ENCODE peak calls at places on chromosome 1, in nine cellular contexts. One of them, this sample, is unnamed.

GRCh38 chr1:151984313-151984956 is 9.2 kb downstream of the S100A10 start:
- DNase-seq in caudate nucleus: no peak
- DNase-seq in activated CD4-positive, CD25-positive, alpha-beta regulatory T cell treated with anti-CD3 and anti-CD28 coated beads, Interleukin-2, amount 50 U/mL, for 16 hours: no peak
- DNase-seq in NCI-H1092: no peak
- DNase-seq in tibial nerve: no peak
- DNase-seq in activated naive CD4-positive, alpha-beta T cell: no peak
- DNase-seq in T follicular helper cell: no peak
- DNase-seq in K562: no peak
- DNase-seq in foreskin keratinocyte: no peak
- DNase-seq in this sample: no peak

GRCh38 chr1:17128361-17128760 is 9.1 kb upstream of the PADI2 start:
- DNase-seq in caudate nucleus: no peak
- DNase-seq in activated CD4-positive, CD25-positive, alpha-beta regulatory T cell treated with anti-CD3 and anti-CD28 coated beads, Interleukin-2, amount 50 U/mL, for 16 hours: no peak
- DNase-seq in NCI-H1092: no peak
- DNase-seq in tibial nerve: no peak
- DNase-seq in activated naive CD4-positive, alpha-beta T cell: no peak
- DNase-seq in T follicular helper cell: no peak
- DNase-seq in K562: no peak
- DNase-seq in foreskin keratinocyte: peak; percentile 88
- DNase-seq in this sample: peak; percentile 81

GRCh38 chr1:233704125-233704881 is 90.4 kb downstream of the KCNK1 start:
- DNase-seq in caudate nucleus: no peak
- DNase-seq in activated CD4-positive, CD25-positive, alpha-beta regulatory T cell treated with anti-CD3 and anti-CD28 coated beads, Interleukin-2, amount 50 U/mL, for 16 hours: no peak
- DNase-seq in NCI-H1092: no peak
- DNase-seq in tibial nerve: no peak
- DNase-seq in activated naive CD4-positive, alpha-beta T cell: no peak
- DNase-seq in T follicular helper cell: no peak
- DNase-seq in K562: no peak
- DNase-seq in foreskin keratinocyte: no peak
- DNase-seq in this sample: no peak

GRCh38 chr1:178495741-178496409 is 889 bp downstream of the CLEC20A start:
- DNase-seq in caudate nucleus: no peak
- DNase-seq in activated CD4-positive, CD25-positive, alpha-beta regulatory T cell treated with anti-CD3 and anti-CD28 coated beads, Interleukin-2, amount 50 U/mL, for 16 hours: no peak
- DNase-seq in NCI-H1092: no peak
- DNase-seq in tibial nerve: no peak
- DNase-seq in activated naive CD4-positive, alpha-beta T cell: no peak
- DNase-seq in T follicular helper cell: no peak
- DNase-seq in K562: no peak
- DNase-seq in foreskin keratinocyte: no peak
- DNase-seq in this sample: no peak

GRCh38 chr1:29436386-29436785 is 200.1 kb downstream of the PTPRU start:
- DNase-seq in caudate nucleus: no peak
- DNase-seq in activated CD4-positive, CD25-positive, alpha-beta regulatory T cell treated with anti-CD3 and anti-CD28 coated beads, Interleukin-2, amount 50 U/mL, for 16 hours: no peak
- DNase-seq in NCI-H1092: no peak
- DNase-seq in tibial nerve: no peak
- DNase-seq in activated naive CD4-positive, alpha-beta T cell: no peak
- DNase-seq in T follicular helper cell: no peak
- DNase-seq in K562: no peak
- DNase-seq in foreskin keratinocyte: no peak
- DNase-seq in this sample: no peak

GRCh38 chr1:230352537-230352936 is 73.6 kb downstream of the PGBD5 start:
- DNase-seq in caudate nucleus: no peak
- DNase-seq in activated CD4-positive, CD25-positive, alpha-beta regulatory T cell treated with anti-CD3 and anti-CD28 coated beads, Interleukin-2, amount 50 U/mL, for 16 hours: no peak
- DNase-seq in NCI-H1092: no peak
- DNase-seq in tibial nerve: no peak
- DNase-seq in activated naive CD4-positive, alpha-beta T cell: no peak
- DNase-seq in T follicular helper cell: no peak
- DNase-seq in K562: no peak
- DNase-seq in foreskin keratinocyte: no peak
- DNase-seq in this sample: no peak

GRCh38 chr1:39159224-39160036 is 45.1 kb upstream of the MACF1 start:
- DNase-seq in caudate nucleus: no peak
- DNase-seq in activated CD4-positive, CD25-positive, alpha-beta regulatory T cell treated with anti-CD3 and anti-CD28 coated beads, Interleukin-2, amount 50 U/mL, for 16 hours: no peak
- DNase-seq in NCI-H1092: no peak
- DNase-seq in tibial nerve: no peak
- DNase-seq in activated naive CD4-positive, alpha-beta T cell: no peak
- DNase-seq in T follicular helper cell: no peak
- DNase-seq in K562: no peak
- DNase-seq in foreskin keratinocyte: peak; percentile 64
- DNase-seq in this sample: no peak

GRCh38 chr1:226455843-226456242 is 48.0 kb upstream of the PARP1 start:
- DNase-seq in caudate nucleus: no peak
- DNase-seq in activated CD4-positive, CD25-positive, alpha-beta regulatory T cell treated with anti-CD3 and anti-CD28 coated beads, Interleukin-2, amount 50 U/mL, for 16 hours: no peak
- DNase-seq in NCI-H1092: no peak
- DNase-seq in tibial nerve: no peak
- DNase-seq in activated naive CD4-positive, alpha-beta T cell: no peak
- DNase-seq in T follicular helper cell: no peak
- DNase-seq in K562: no peak
- DNase-seq in foreskin keratinocyte: no peak
- DNase-seq in this sample: no peak

GRCh38 chr1:198529414-198529813 is 11.1 kb downstream of the ATP6V1G3 start:
- DNase-seq in caudate nucleus: no peak
- DNase-seq in activated CD4-positive, CD25-positive, alpha-beta regulatory T cell treated with anti-CD3 and anti-CD28 coated beads, Interleukin-2, amount 50 U/mL, for 16 hours: no peak
- DNase-seq in NCI-H1092: no peak
- DNase-seq in tibial nerve: no peak
- DNase-seq in activated naive CD4-positive, alpha-beta T cell: no peak
- DNase-seq in T follicular helper cell: no peak
- DNase-seq in K562: no peak
- DNase-seq in foreskin keratinocyte: no peak
- DNase-seq in this sample: no peak

GRCh38 chr1:167782946-167783345 is 61.2 kb downstream of the MPZL1 start:
- DNase-seq in caudate nucleus: no peak
- DNase-seq in activated CD4-positive, CD25-positive, alpha-beta regulatory T cell treated with anti-CD3 and anti-CD28 coated beads, Interleukin-2, amount 50 U/mL, for 16 hours: no peak
- DNase-seq in NCI-H1092: no peak
- DNase-seq in tibial nerve: no peak
- DNase-seq in activated naive CD4-positive, alpha-beta T cell: no peak
- DNase-seq in T follicular helper cell: no peak
- DNase-seq in K562: no peak
- DNase-seq in foreskin keratinocyte: no peak
- DNase-seq in this sample: no peak

GRCh38 chr1:187013582-187014200 is 184.9 kb downstream of the PLA2G4A start:
- DNase-seq in caudate nucleus: no peak
- DNase-seq in activated CD4-positive, CD25-positive, alpha-beta regulatory T cell treated with anti-CD3 and anti-CD28 coated beads, Interleukin-2, amount 50 U/mL, for 16 hours: no peak
- DNase-seq in NCI-H1092: no peak
- DNase-seq in tibial nerve: no peak
- DNase-seq in activated naive CD4-positive, alpha-beta T cell: no peak
- DNase-seq in T follicular helper cell: no peak
- DNase-seq in K562: no peak
- DNase-seq in foreskin keratinocyte: no peak
- DNase-seq in this sample: no peak

GRCh38 chr1:240109920-240110685 is 18.4 kb downstream of the FMN2 start:
- DNase-seq in caudate nucleus: peak; percentile 7
- DNase-seq in activated CD4-positive, CD25-positive, alpha-beta regulatory T cell treated with anti-CD3 and anti-CD28 coated beads, Interleukin-2, amount 50 U/mL, for 16 hours: no peak
- DNase-seq in NCI-H1092: no peak
- DNase-seq in tibial nerve: no peak
- DNase-seq in activated naive CD4-positive, alpha-beta T cell: no peak
- DNase-seq in T follicular helper cell: no peak
- DNase-seq in K562: no peak
- DNase-seq in foreskin keratinocyte: no peak
- DNase-seq in this sample: no peak

GRCh38 chr1:1629430-1630190 is 2.4 kb upstream of the MMP23B start:
- DNase-seq in caudate nucleus: no peak
- DNase-seq in activated CD4-positive, CD25-positive, alpha-beta regulatory T cell treated with anti-CD3 and anti-CD28 coated beads, Interleukin-2, amount 50 U/mL, for 16 hours: peak; percentile 44
- DNase-seq in NCI-H1092: no peak
- DNase-seq in tibial nerve: no peak
- DNase-seq in activated naive CD4-positive, alpha-beta T cell: peak; percentile 49
- DNase-seq in T follicular helper cell: peak; percentile 76
- DNase-seq in K562: no peak
- DNase-seq in foreskin keratinocyte: no peak
- DNase-seq in this sample: no peak

GRCh38 chr1:1232224-1232800 is at the start of gene B3GALT6:
- DNase-seq in caudate nucleus: peak; percentile 48
- DNase-seq in activated CD4-positive, CD25-positive, alpha-beta regulatory T cell treated with anti-CD3 and anti-CD28 coated beads, Interleukin-2, amount 50 U/mL, for 16 hours: no peak
- DNase-seq in NCI-H1092: no peak
- DNase-seq in tibial nerve: no peak
- DNase-seq in activated naive CD4-positive, alpha-beta T cell: no peak
- DNase-seq in T follicular helper cell: no peak
- DNase-seq in K562: no peak
- DNase-seq in foreskin keratinocyte: no peak
- DNase-seq in this sample: no peak

This sample was measured in RKO.